ENCODE peak calls at places on chromosomes 16 and 17, in nine cellular contexts. One of them, this sample, is unnamed. For H3K4me1, the result is how much of the 10 kb centered on the place peaks cover.

GRCh38 chr17:21304091-21304490 is 19.6 kb downstream of the MAP2K3 start:
- DNase-seq in tibial artery: peak
- DNase-seq in osteoblast: peak
- DNase-seq in neuronal stem cell: no peak
- DNase-seq in CD4-positive, CD25-positive, alpha-beta regulatory T cell: no peak
- DNase-seq in CD8-positive, alpha-beta T cell: no peak
- DNase-seq in colonic mucosa: no peak
- DNase-seq in lung: no peak
- DNase-seq in cardiac muscle cell: no peak
- DNase-seq in this sample: no peak

GRCh38 chr17:76720941-76721340 is 5.5 kb downstream of the JMJD6 start:
- DNase-seq in tibial artery: no peak
- DNase-seq in osteoblast: peak
- DNase-seq in neuronal stem cell: no peak
- DNase-seq in CD4-positive, CD25-positive, alpha-beta regulatory T cell: no peak
- DNase-seq in CD8-positive, alpha-beta T cell: no peak
- DNase-seq in colonic mucosa: no peak
- DNase-seq in lung: no peak
- DNase-seq in cardiac muscle cell: no peak
- DNase-seq in this sample: no peak

GRCh38 chr17:75271955-75272847 is 1.2 kb upstream of the MIF4GD start:
- DNase-seq in tibial artery: no peak
- DNase-seq in osteoblast: peak
- DNase-seq in neuronal stem cell: no peak
- DNase-seq in CD4-positive, CD25-positive, alpha-beta regulatory T cell: no peak
- DNase-seq in CD8-positive, alpha-beta T cell: no peak
- DNase-seq in colonic mucosa: no peak
- DNase-seq in lung: no peak
- DNase-seq in cardiac muscle cell: peak
- DNase-seq in this sample: no peak

GRCh38 chr16:31351937-31352315 is 3.0 kb upstream of the ITGAX start:
- DNase-seq in tibial artery: no peak
- DNase-seq in osteoblast: peak
- DNase-seq in neuronal stem cell: no peak
- DNase-seq in CD4-positive, CD25-positive, alpha-beta regulatory T cell: no peak
- DNase-seq in CD8-positive, alpha-beta T cell: no peak
- DNase-seq in colonic mucosa: no peak
- DNase-seq in lung: peak
- DNase-seq in cardiac muscle cell: no peak
- DNase-seq in this sample: no peak

GRCh38 chr16:9969580-9969979 is 212.6 kb downstream of the GRIN2A start:
- DNase-seq in tibial artery: no peak
- DNase-seq in osteoblast: no peak
- DNase-seq in neuronal stem cell: no peak
- DNase-seq in CD4-positive, CD25-positive, alpha-beta regulatory T cell: no peak
- DNase-seq in CD8-positive, alpha-beta T cell: no peak
- DNase-seq in colonic mucosa: no peak
- DNase-seq in lung: no peak
- DNase-seq in cardiac muscle cell: no peak
- DNase-seq in this sample: no peak

GRCh38 chr16:1874854-1875253 is 2.9 kb upstream of the MEIOB start:
- DNase-seq in tibial artery: no peak
- DNase-seq in osteoblast: no peak
- DNase-seq in neuronal stem cell: no peak
- DNase-seq in CD4-positive, CD25-positive, alpha-beta regulatory T cell: no peak
- DNase-seq in CD8-positive, alpha-beta T cell: no peak
- DNase-seq in colonic mucosa: no peak
- DNase-seq in lung: no peak
- DNase-seq in cardiac muscle cell: no peak
- DNase-seq in this sample: no peak

GRCh38 chr16:28130099-28131088 is 66.9 kb upstream of the GSG1L start:
- DNase-seq in tibial artery: no peak
- DNase-seq in osteoblast: peak
- DNase-seq in neuronal stem cell: peak
- DNase-seq in CD4-positive, CD25-positive, alpha-beta regulatory T cell: no peak
- DNase-seq in CD8-positive, alpha-beta T cell: no peak
- DNase-seq in colonic mucosa: no peak
- DNase-seq in lung: no peak
- DNase-seq in cardiac muscle cell: no peak
- DNase-seq in this sample: no peak

GRCh38 chr16:4376126-4376819 is 4.6 kb downstream of the VASN start:
- DNase-seq in tibial artery: peak
- DNase-seq in osteoblast: peak
- DNase-seq in neuronal stem cell: no peak
- DNase-seq in CD4-positive, CD25-positive, alpha-beta regulatory T cell: no peak
- DNase-seq in CD8-positive, alpha-beta T cell: no peak
- DNase-seq in colonic mucosa: peak
- DNase-seq in lung: peak
- DNase-seq in cardiac muscle cell: peak
- DNase-seq in this sample: no peak

GRCh38 chr17:69236946-69237345 is 8.3 kb upstream of the ABCA10 start:
- DNase-seq in tibial artery: no peak
- DNase-seq in osteoblast: no peak
- DNase-seq in neuronal stem cell: no peak
- DNase-seq in CD4-positive, CD25-positive, alpha-beta regulatory T cell: no peak
- DNase-seq in CD8-positive, alpha-beta T cell: no peak
- DNase-seq in colonic mucosa: no peak
- DNase-seq in lung: no peak
- DNase-seq in cardiac muscle cell: no peak
- DNase-seq in this sample: no peak

GRCh38 chr17:49715717-49716279 is 8.0 kb upstream of the SLC35B1 start:
- DNase-seq in tibial artery: no peak
- DNase-seq in osteoblast: no peak
- DNase-seq in neuronal stem cell: no peak
- DNase-seq in CD4-positive, CD25-positive, alpha-beta regulatory T cell: peak
- DNase-seq in CD8-positive, alpha-beta T cell: peak
- DNase-seq in colonic mucosa: no peak
- DNase-seq in lung: no peak
- DNase-seq in cardiac muscle cell: no peak
- DNase-seq in this sample: no peak

GRCh38 chr16:47565454-47565853 is 104.3 kb downstream of the PHKB start:
- DNase-seq in tibial artery: peak
- DNase-seq in osteoblast: peak
- DNase-seq in neuronal stem cell: no peak
- DNase-seq in CD4-positive, CD25-positive, alpha-beta regulatory T cell: no peak
- DNase-seq in CD8-positive, alpha-beta T cell: no peak
- DNase-seq in colonic mucosa: peak
- DNase-seq in lung: peak
- DNase-seq in cardiac muscle cell: peak
- DNase-seq in this sample: no peak

GRCh38 chr16:59702531-59702930 is 968.4 kb upstream of the GOT2 start:
- DNase-seq in tibial artery: no peak
- DNase-seq in osteoblast: no peak
- DNase-seq in neuronal stem cell: no peak
- DNase-seq in CD4-positive, CD25-positive, alpha-beta regulatory T cell: no peak
- DNase-seq in CD8-positive, alpha-beta T cell: no peak
- DNase-seq in colonic mucosa: no peak
- DNase-seq in lung: no peak
- DNase-seq in cardiac muscle cell: no peak
- DNase-seq in this sample: no peak

GRCh38 chr16:89793955-89794354 is 22.5 kb downstream of the FANCA start:
- DNase-seq in tibial artery: no peak
- DNase-seq in osteoblast: no peak
- DNase-seq in neuronal stem cell: no peak
- DNase-seq in CD4-positive, CD25-positive, alpha-beta regulatory T cell: no peak
- DNase-seq in CD8-positive, alpha-beta T cell: no peak
- DNase-seq in colonic mucosa: no peak
- DNase-seq in lung: no peak
- DNase-seq in cardiac muscle cell: no peak
- DNase-seq in this sample: no peak

GRCh38 chr16:19179890-19180490 is 11.9 kb downstream of the SYT17 start:
- DNase-seq in tibial artery: peak
- DNase-seq in osteoblast: peak
- DNase-seq in neuronal stem cell: peak
- DNase-seq in CD4-positive, CD25-positive, alpha-beta regulatory T cell: no peak
- DNase-seq in CD8-positive, alpha-beta T cell: no peak
- DNase-seq in colonic mucosa: peak
- DNase-seq in lung: peak
- DNase-seq in cardiac muscle cell: peak
- DNase-seq in this sample: no peak

DNA sequence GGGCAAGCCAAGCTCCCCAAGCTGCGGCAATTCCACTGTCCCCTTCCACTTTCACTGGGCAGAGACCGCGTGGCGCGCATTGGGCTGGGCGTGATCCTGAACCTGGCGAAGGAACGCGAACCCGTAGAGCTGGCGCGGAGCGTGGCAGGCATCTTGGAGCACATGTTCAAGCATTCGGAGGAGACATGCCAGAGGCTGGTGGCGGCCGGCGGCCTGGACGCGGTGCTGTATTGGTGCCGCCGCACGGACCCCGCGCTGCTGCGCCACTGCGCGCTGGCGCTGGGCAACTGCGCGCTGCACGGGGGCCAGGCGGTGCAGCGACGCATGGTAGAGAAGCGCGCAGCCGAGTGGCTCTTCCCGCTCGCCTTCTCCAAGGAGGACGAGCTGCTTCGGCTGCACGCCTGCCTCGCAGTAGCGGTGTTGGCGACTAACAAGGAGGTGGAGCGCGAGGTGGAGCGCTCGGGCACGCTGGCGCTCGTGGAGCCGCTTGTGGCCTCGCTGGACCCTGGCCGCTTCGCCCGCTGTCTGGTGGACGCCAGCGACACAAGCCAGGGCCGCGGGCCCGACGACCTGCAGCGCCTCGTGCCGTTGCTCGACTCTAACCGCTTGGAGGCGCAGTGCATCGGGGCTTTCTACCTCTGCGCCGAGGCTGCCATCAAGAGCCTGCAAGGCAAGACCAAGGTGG is 9.8 kb downstream of the SARM1 start:
- DNase-seq in tibial artery: no peak
- DNase-seq in osteoblast: no peak
- DNase-seq in neuronal stem cell: no peak
- DNase-seq in CD4-positive, CD25-positive, alpha-beta regulatory T cell: no peak
- DNase-seq in CD8-positive, alpha-beta T cell: no peak
- DNase-seq in colonic mucosa: peak
- DNase-seq in lung: peak
- DNase-seq in cardiac muscle cell: peak
- DNase-seq in this sample: no peak
- H3K4me3 ChIP-seq in tibial artery: no peak
- H3K4me3 ChIP-seq in osteoblast: no peak
- H3K4me3 ChIP-seq in neuronal stem cell: no peak
- H3K4me3 ChIP-seq in CD4-positive, CD25-positive, alpha-beta regulatory T cell: no peak
- H3K4me3 ChIP-seq in CD8-positive, alpha-beta T cell: no peak
- H3K4me3 ChIP-seq in colonic mucosa: peak
- H3K4me3 ChIP-seq in lung: no peak
- H3K4me3 ChIP-seq in cardiac muscle cell: peak
- H3K4me3 ChIP-seq in this sample: no peak

GRCh38 chr16:11869657-11870228 is 18.4 kb upstream of the RSL1D1 start:
- DNase-seq in tibial artery: no peak
- DNase-seq in osteoblast: no peak
- DNase-seq in neuronal stem cell: no peak
- DNase-seq in CD4-positive, CD25-positive, alpha-beta regulatory T cell: no peak
- DNase-seq in CD8-positive, alpha-beta T cell: no peak
- DNase-seq in colonic mucosa: no peak
- DNase-seq in lung: no peak
- DNase-seq in cardiac muscle cell: no peak
- DNase-seq in this sample: no peak
- H3K27ac ChIP-seq in tibial artery: no peak
- H3K27ac ChIP-seq in osteoblast: no peak
- H3K27ac ChIP-seq in neuronal stem cell: no peak
- H3K27ac ChIP-seq in CD4-positive, CD25-positive, alpha-beta regulatory T cell: no peak
- H3K27ac ChIP-seq in CD8-positive, alpha-beta T cell: no peak
- H3K27ac ChIP-seq in colonic mucosa: no peak
- H3K27ac ChIP-seq in lung: no peak
- H3K27ac ChIP-seq in cardiac muscle cell: peak
- H3K27ac ChIP-seq in this sample: no peak

DNA sequence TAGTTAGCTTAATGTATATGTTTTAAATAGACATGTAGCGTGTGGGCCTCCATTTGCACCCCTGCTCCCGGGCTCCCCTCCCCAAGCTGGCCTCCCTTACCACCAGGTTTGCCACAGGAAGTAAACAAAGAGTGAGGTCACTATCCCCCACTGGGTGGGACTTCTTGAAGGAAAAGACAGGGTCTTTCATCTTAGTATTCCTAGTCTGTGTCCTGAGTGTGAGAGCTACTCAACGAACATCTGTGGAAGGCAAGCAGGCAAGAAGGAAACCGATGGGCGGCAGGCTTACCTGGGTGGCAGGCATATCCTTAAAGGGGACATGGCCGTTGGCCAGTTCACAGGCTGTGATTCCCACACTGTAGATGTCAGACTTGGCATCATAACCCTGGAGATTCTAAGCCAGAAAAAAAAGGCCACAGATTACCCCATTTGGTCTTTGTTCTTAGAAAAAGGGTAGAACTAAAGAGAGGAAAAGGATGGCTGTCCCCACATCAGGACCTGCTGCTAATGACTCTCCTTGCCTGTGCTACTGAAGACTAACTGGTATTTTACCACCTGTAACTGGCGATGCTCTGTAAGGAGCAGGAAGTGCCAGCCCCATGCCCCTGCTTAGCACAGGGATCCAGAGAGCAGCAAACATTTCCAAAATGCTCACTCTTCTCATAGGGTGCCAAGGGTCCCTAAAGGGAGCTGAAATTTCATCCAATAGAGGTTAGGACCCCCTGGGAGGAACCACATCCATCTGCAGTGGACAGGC is 6.6 kb upstream of the LIMD2 start:
- DNase-seq in tibial artery: no peak
- DNase-seq in osteoblast: peak
- DNase-seq in neuronal stem cell: no peak
- DNase-seq in CD4-positive, CD25-positive, alpha-beta regulatory T cell: peak
- DNase-seq in CD8-positive, alpha-beta T cell: no peak
- DNase-seq in colonic mucosa: no peak
- DNase-seq in lung: no peak
- DNase-seq in cardiac muscle cell: no peak
- DNase-seq in this sample: peak
- H3K4me1 ChIP-seq in tibial artery: under half
- H3K4me1 ChIP-seq in osteoblast: under half
- H3K4me1 ChIP-seq in neuronal stem cell: under half
- H3K4me1 ChIP-seq in CD4-positive, CD25-positive, alpha-beta regulatory T cell: half or more
- H3K4me1 ChIP-seq in CD8-positive, alpha-beta T cell: half or more
- H3K4me1 ChIP-seq in colonic mucosa: under half
- H3K4me1 ChIP-seq in lung: under half
- H3K4me1 ChIP-seq in cardiac muscle cell: under half
- H3K4me1 ChIP-seq in this sample: half or more

GRCh38 chr16:81745704-81746558 is 33.2 kb upstream of the PLCG2 start:
- DNase-seq in tibial artery: peak
- DNase-seq in osteoblast: peak
- DNase-seq in neuronal stem cell: no peak
- DNase-seq in CD4-positive, CD25-positive, alpha-beta regulatory T cell: peak
- DNase-seq in CD8-positive, alpha-beta T cell: peak
- DNase-seq in colonic mucosa: peak
- DNase-seq in lung: peak
- DNase-seq in cardiac muscle cell: peak
- DNase-seq in this sample: peak

GRCh38 chr16:81752225-81752875 is 26.7 kb upstream of the PLCG2 start:
- DNase-seq in tibial artery: peak
- DNase-seq in osteoblast: no peak
- DNase-seq in neuronal stem cell: no peak
- DNase-seq in CD4-positive, CD25-positive, alpha-beta regulatory T cell: no peak
- DNase-seq in CD8-positive, alpha-beta T cell: no peak
- DNase-seq in colonic mucosa: peak
- DNase-seq in lung: peak
- DNase-seq in cardiac muscle cell: peak
- DNase-seq in this sample: no peak

GRCh38 chr16:81746566-81746965 is 32.5 kb upstream of the PLCG2 start:
- DNase-seq in tibial artery: no peak
- DNase-seq in osteoblast: no peak
- DNase-seq in neuronal stem cell: no peak
- DNase-seq in CD4-positive, CD25-positive, alpha-beta regulatory T cell: no peak
- DNase-seq in CD8-positive, alpha-beta T cell: no peak
- DNase-seq in colonic mucosa: no peak
- DNase-seq in lung: no peak
- DNase-seq in cardiac muscle cell: no peak
- DNase-seq in this sample: no peak

GRCh38 chr16:81744911-81745310 is 34.2 kb upstream of the PLCG2 start:
- DNase-seq in tibial artery: no peak
- DNase-seq in osteoblast: no peak
- DNase-seq in neuronal stem cell: no peak
- DNase-seq in CD4-positive, CD25-positive, alpha-beta regulatory T cell: no peak
- DNase-seq in CD8-positive, alpha-beta T cell: no peak
- DNase-seq in colonic mucosa: no peak
- DNase-seq in lung: no peak
- DNase-seq in cardiac muscle cell: no peak
- DNase-seq in this sample: no peak

GRCh38 chr16:81748476-81749198 is 30.5 kb upstream of the PLCG2 start:
- DNase-seq in tibial artery: no peak
- DNase-seq in osteoblast: no peak
- DNase-seq in neuronal stem cell: no peak
- DNase-seq in CD4-positive, CD25-positive, alpha-beta regulatory T cell: no peak
- DNase-seq in CD8-positive, alpha-beta T cell: no peak
- DNase-seq in colonic mucosa: no peak
- DNase-seq in lung: no peak
- DNase-seq in cardiac muscle cell: no peak
- DNase-seq in this sample: no peak
- H3K4me3 ChIP-seq in tibial artery: no peak
- H3K4me3 ChIP-seq in osteoblast: no peak
- H3K4me3 ChIP-seq in neuronal stem cell: no peak
- H3K4me3 ChIP-seq in CD4-positive, CD25-positive, alpha-beta regulatory T cell: no peak
- H3K4me3 ChIP-seq in CD8-positive, alpha-beta T cell: no peak
- H3K4me3 ChIP-seq in colonic mucosa: no peak
- H3K4me3 ChIP-seq in lung: no peak
- H3K4me3 ChIP-seq in cardiac muscle cell: no peak
- H3K4me3 ChIP-seq in this sample: no peak